ENCODE peak calls at places on chromosomes 6 and 20, in nine cellular contexts. Y is astrocyte of the hippocampus; Q is stimulated activated CD8-positive, alpha-beta memory T cell treated with anti-CD3 and anti-CD28 coated beads, Interleukin-4, amount 100 ng/mL, for 48 hours; B is CD8-positive, alpha-beta memory T cell; O is choroid plexus epithelial cell; C is uterus; E is brain pericyte; G is KBM-7; U is prostate gland. W is an unnamed sample.

GRCh38 chr6:143368426-143368825 is 82.1 kb downstream of the ADAT2 start:
- DNase-seq in Y (no peak), Q (no peak), B (no peak), O (peak), C (no peak), E (peak), G (peak), U (no peak), W (no peak)

GRCh38 chr20:61937963-61938838 is 127.5 kb downstream of the TAF4 start:
- DNase-seq in Y (no peak), Q (no peak), B (no peak), O (no peak), C (no peak), E (no peak), G (no peak), U (no peak), W (no peak)

GRCh38 chr6:101578306-101578705 is 184.8 kb downstream of the GRIK2 start:
- DNase-seq in Y (no peak), Q (no peak), B (no peak), O (no peak), C (no peak), E (no peak), G (no peak), U (no peak), W (no peak)

GRCh38 chr6:38153511-38153910 is 334.0 kb downstream of the ZFAND3 start:
- DNase-seq in Y (no peak), Q (no peak), B (no peak), O (no peak), C (no peak), E (no peak), G (no peak), U (no peak), W (no peak)

GRCh38 chr6:37481793-37482192 is 17.9 kb downstream of the CCDC167 start:
- DNase-seq in Y (peak), Q (no peak), B (no peak), O (no peak), C (no peak), E (no peak), G (no peak), U (no peak), W (no peak)

GRCh38 chr6:157143885-157144795 is 179.2 kb downstream of the TMEM242 start:
- DNase-seq in Y (peak), Q (no peak), B (no peak), O (peak), C (no peak), E (no peak), G (no peak), U (no peak), W (no peak)

GRCh38 chr6:166423781-166424180 is 41.0 kb upstream of the MPC1 start:
- DNase-seq in Y (no peak), Q (no peak), B (no peak), O (no peak), C (no peak), E (no peak), G (no peak), U (no peak), W (no peak)

GRCh38 chr6:23174781-23175361 is 605.5 kb downstream of the HDGFL1 start:
- DNase-seq in Y (peak), Q (no peak), B (no peak), O (peak), C (no peak), E (peak), G (no peak), U (no peak), W (no peak)

GRCh38 chr6:150720774-150721233 is 121.1 kb downstream of the PLEKHG1 start:
- DNase-seq in Y (peak), Q (no peak), B (no peak), O (peak), C (no peak), E (no peak), G (no peak), U (no peak), W (no peak)

GRCh38 chr20:44651507-44652373 is at the start of gene ADA:
- DNase-seq in Y (peak), Q (peak), B (peak), O (peak), C (peak), E (no peak), G (peak), U (peak), W (peak)

GRCh38 chr6:122069933-122070332 is 329.5 kb upstream of the HSF2 start:
- DNase-seq in Y (no peak), Q (no peak), B (no peak), O (no peak), C (no peak), E (no peak), G (no peak), U (no peak), W (no peak)

GRCh38 chr6:15962449-15962764 is 166.5 kb upstream of the MYLIP start:
- DNase-seq in Y (peak), Q (no peak), B (no peak), O (peak), C (no peak), E (no peak), G (peak), U (no peak), W (peak)

GRCh38 chr20:3106658-3107463 is 22.3 kb upstream of the AVP start:
- DNase-seq in Y (peak), Q (no peak), B (no peak), O (no peak), C (no peak), E (no peak), G (peak), U (no peak), W (no peak)

GRCh38 chr6:14996892-14997291 is 249.0 kb upstream of the JARID2 start:
- DNase-seq in Y (no peak), Q (no peak), B (no peak), O (no peak), C (no peak), E (no peak), G (no peak), U (no peak), W (no peak)

GRCh38 chr6:158653577-158654354 is 3.9 kb downstream of the SYTL3 start:
- DNase-seq in Y (peak), Q (peak), B (peak), O (no peak), C (no peak), E (no peak), G (peak), U (no peak), W (peak)

GRCh38 chr6:66198062-66198624 is 491.1 kb upstream of the EYS start:
- DNase-seq in Y (no peak), Q (no peak), B (no peak), O (no peak), C (no peak), E (no peak), G (no peak), U (no peak), W (no peak)